ENCODE peak calls at places on chromosomes 13 and 19, in four cellular contexts. One of them, this sample, is unnamed.

GRCh38 chr19:15324791-15325519 is 7.4 kb downstream of the BRD4 start:
- DNase-seq in choroid plexus epithelial cell: no peak
- DNase-seq in EL: no peak
- DNase-seq in OCI-LY7: no peak
- DNase-seq in this sample: no peak

GRCh38 chr19:18416778-18417249 is 2.4 kb upstream of the SSBP4 start:
- DNase-seq in choroid plexus epithelial cell: peak
- DNase-seq in EL: peak
- DNase-seq in OCI-LY7: no peak
- DNase-seq in this sample: peak

GRCh38 chr13:94602467-94602866 is 810 bp downstream of the GPR180 start:
- DNase-seq in choroid plexus epithelial cell: no peak
- DNase-seq in EL: no peak
- DNase-seq in OCI-LY7: no peak
- DNase-seq in this sample: no peak

GRCh38 chr13:28117689-28118377 is 17.5 kb upstream of the FLT3 start:
- DNase-seq in choroid plexus epithelial cell: peak
- DNase-seq in EL: peak
- DNase-seq in OCI-LY7: no peak
- DNase-seq in this sample: no peak

GRCh38 chr19:51258761-51259160 is 7.9 kb downstream of the SIGLECL1 start:
- DNase-seq in choroid plexus epithelial cell: no peak
- DNase-seq in EL: no peak
- DNase-seq in OCI-LY7: no peak
- DNase-seq in this sample: no peak

GRCh38 chr13:75830842-75831241 is 194.7 kb downstream of the LMO7 start:
- DNase-seq in choroid plexus epithelial cell: peak
- DNase-seq in EL: peak
- DNase-seq in OCI-LY7: no peak
- DNase-seq in this sample: no peak

GRCh38 chr19:15304140-15304705 is 28.1 kb downstream of the BRD4 start:
- DNase-seq in choroid plexus epithelial cell: no peak
- DNase-seq in EL: peak
- DNase-seq in OCI-LY7: no peak
- DNase-seq in this sample: peak

GRCh38 chr19:48635263-48635965 is 1.8 kb downstream of the DBP start:
- DNase-seq in choroid plexus epithelial cell: no peak
- DNase-seq in EL: peak
- DNase-seq in OCI-LY7: peak
- DNase-seq in this sample: peak

GRCh38 chr13:95497307-95497943 is 55.1 kb upstream of the CLDN10 start:
- DNase-seq in choroid plexus epithelial cell: no peak
- DNase-seq in EL: no peak
- DNase-seq in OCI-LY7: no peak
- DNase-seq in this sample: no peak